ENCODE peak calls at places on chromosomes 12 and 14, in five cellular contexts. O is hepatic stellate cell; U is IMR-90; J is activated CD4-positive, alpha-beta memory T cell treated with anti-CD3 and anti-CD28 coated beads for 36 hours; S is right lobe of liver. R is an unnamed sample.

GRCh38 chr12:105613269-105613668 is 282.8 kb downstream of the C12orf75 start:
- DNase-seq in O (no peak), J (no peak), S (no peak), U (no peak), R (no peak)

GRCh38 chr12:131095826-131096680 is 142.3 kb downstream of the ADGRD1 start:
- DNase-seq in O (no peak), S (peak), J (peak), U (no peak), R (no peak)

GRCh38 chr12:69389836-69390235 is 30.3 kb downstream of the YEATS4 start:
- DNase-seq in O (peak), S (no peak), J (no peak), U (peak), R (no peak)

GRCh38 chr12:49811136-49811535 is 17.1 kb downstream of the NCKAP5L start:
- DNase-seq in S (no peak), U (no peak), O (no peak), J (no peak), R (no peak)

GRCh38 chr14:104965561-104966231 is 12.5 kb downstream of the AHNAK2 start:
- DNase-seq in J (no peak), O (no peak), S (peak), U (no peak), R (no peak)

GRCh38 chr12:116427200-116427932 is 131.8 kb upstream of the MAP1LC3B2 start:
- DNase-seq in S (no peak), O (no peak), U (no peak), J (no peak), R (no peak)

GRCh38 chr14:74804219-74804825 is 41.2 kb downstream of the YLPM1 start:
- DNase-seq in J (peak), O (peak), U (peak), S (no peak), R (peak)

GRCh38 chr12:101743724-101744472 is 4.6 kb upstream of the SYCP3 start:
- DNase-seq in J (no peak), O (no peak), U (no peak), S (no peak), R (peak)

GRCh38 chr14:36810209-36810608 is 148.5 kb downstream of the PAX9 start:
- DNase-seq in O (no peak), U (no peak), S (no peak), J (no peak), R (no peak)

GRCh38 chr12:28027947-28028724 is 55.6 kb upstream of the PTHLH start:
- DNase-seq in O (no peak), U (peak), J (no peak), S (no peak), R (no peak)

R was measured in activated CD8-positive, alpha-beta memory T cell treated with anti-CD3 and anti-CD28 coated beads, Interleukin-2, amount 10 ng/mL, durations not matched to agents 7 days and 5 days.